ENCODE peak calls at places on chromosome X, in four cellular contexts. G, F, S and H are unnamed samples.

GRCh38 chrX:54909941-54910340 is 10.7 kb upstream of the TRO start:
- DNase-seq in F (no peak), G (no peak), S (no peak), H (no peak)

GRCh38 chrX:10574663-10575062 is 45.7 kb downstream of the MID1 start:
- DNase-seq in G (peak), S (no peak), F (no peak), H (no peak)

GRCh38 chrX:31423575-31424284 is 351.9 kb upstream of the FTHL17 start:
- DNase-seq in F (peak), S (peak), G (peak), H (peak)

GRCh38 chrX:19670854-19671620 is 155.7 kb upstream of the MAP3K15 start:
- DNase-seq in G (peak), S (no peak), F (no peak), H (no peak)

GRCh38 chrX:2383735-2384134 is 117.0 kb downstream of the DHRSX start:
- DNase-seq in G (no peak), S (no peak), F (no peak), H (no peak)

GRCh38 chrX:155148724-155149537 is 67.3 kb upstream of the VBP1 start:
- DNase-seq in S (peak), F (no peak), G (no peak), H (peak)

GRCh38 chrX:68433155-68433980 is at the start of gene OPHN1:
- DNase-seq in F (peak), G (peak), S (peak), H (peak)

GRCh38 chrX:110280954-110281353 is 36.9 kb downstream of the AMMECR1 start:
- DNase-seq in S (no peak), F (no peak), G (peak), H (no peak)

GRCh38 chrX:40746536-40746935 is 11.2 kb upstream of the MED14 start:
- DNase-seq in S (no peak), F (no peak), G (no peak), H (no peak)

GRCh38 chrX:130105226-130105625 is 5.1 kb downstream of the ELF4 start:
- DNase-seq in F (no peak), G (no peak), S (no peak), H (no peak)

GRCh38 chrX:106862972-106863688 is 40.0 kb downstream of the RIPPLY1 start:
- DNase-seq in G (no peak), S (peak), F (no peak), H (peak)

GRCh38 chrX:72052415-72053090 is 79.2 kb downstream of the RTL5 start:
- DNase-seq in F (no peak), G (peak), S (no peak), H (no peak)

GRCh38 chrX:2497961-2498780 is 2.6 kb downstream of the DHRSX start:
- DNase-seq in S (peak), G (peak), F (no peak), H (no peak)

GRCh38 chrX:11702965-11703631 is 37.4 kb upstream of the ARHGAP6 start:
- DNase-seq in S (no peak), F (no peak), G (no peak), H (no peak)

GRCh38 chrX:63561425-63561824 is 210.3 kb upstream of the SPIN4 start:
- DNase-seq in F (no peak), G (no peak), S (peak), H (no peak)

GRCh38 chrX:23773601-23774175 is 9.3 kb upstream of the SAT1 start:
- DNase-seq in F (no peak), G (no peak), S (no peak), H (no peak)

GRCh38 chrX:154478728-154479622 is at the start of gene LAGE3:
- DNase-seq in S (peak), G (peak), F (peak), H (peak)

GRCh38 chrX:65677954-65678469 is 10.6 kb downstream of the MSN start:
- DNase-seq in G (peak), F (peak), S (no peak), H (no peak)

GRCh38 chrX:71859637-71860036 is 51.0 kb upstream of the NHSL2 start:
- DNase-seq in S (peak), G (peak), F (no peak), H (peak)

GRCh38 chrX:72078411-72078810 is 53.3 kb downstream of the RTL5 start:
- DNase-seq in S (no peak), F (no peak), G (no peak), H (no peak)

GRCh38 chrX:70026112-70026850 is 23.5 kb downstream of the AWAT2 start:
- DNase-seq in F (no peak), G (no peak), S (no peak), H (no peak)

GRCh38 chrX:153723351-153724251 is 586 bp downstream of the BCAP31 start:
- DNase-seq in G (no peak), S (peak), F (peak), H (peak)

GRCh38 chrX:125205918-125206665 is 113.6 kb upstream of the TEX13C start:
- DNase-seq in S (peak), F (no peak), G (no peak), H (peak)

GRCh38 chrX:95760356-95760755 is 924.3 kb upstream of the DIAPH2 start:
- DNase-seq in F (no peak), G (no peak), S (no peak), H (no peak)

GRCh38 chrX:150358651-150359050 is 4.5 kb upstream of the MAMLD1 start:
- DNase-seq in S (no peak), F (no peak), G (no peak), H (no peak)

GRCh38 chrX:43804021-43804420 is 78.2 kb downstream of the MAOB start:
- DNase-seq in S (no peak), G (no peak), F (no peak), H (no peak)

GRCh38 chrX:137164329-137164728 is 130.5 kb upstream of the GPR101 start:
- DNase-seq in G (no peak), F (no peak), S (no peak), H (no peak)

GRCh38 chrX:137171626-137172025 is 137.8 kb upstream of the GPR101 start:
- DNase-seq in S (no peak), F (no peak), G (no peak), H (no peak)

DNA sequence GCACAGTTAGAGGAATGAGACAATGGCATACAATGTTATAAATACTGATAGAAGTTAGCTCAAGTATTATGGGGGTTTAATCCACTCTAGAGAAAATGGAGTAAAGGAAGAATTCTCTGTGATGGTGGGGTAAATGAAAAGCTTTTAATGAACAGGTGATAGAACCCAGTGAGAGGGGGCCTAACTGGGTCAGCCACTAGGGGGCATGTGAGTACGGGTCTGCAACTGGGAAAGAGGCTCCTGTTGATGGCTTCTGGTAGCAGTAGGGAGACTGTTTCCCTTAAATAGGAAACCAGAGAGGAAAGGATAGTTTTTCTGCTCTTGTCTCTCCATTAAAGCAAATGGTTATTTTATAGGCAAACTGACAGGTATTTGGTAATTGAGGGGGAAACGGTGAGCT is 132.8 kb upstream of the GPR101 start:
- DNase-seq in F (no peak), S (peak), G (no peak), H (peak)
- TF ChIP-seq CTCF in F (no peak), S (no peak), G (peak), H (peak)

GRCh38 chrX:21708116-21708515 is 49.8 kb downstream of the SMPX start:
- DNase-seq in G (no peak), S (peak), F (no peak), H (no peak)
- TF ChIP-seq CTCF in G (no peak), S (peak), F (no peak), H (no peak)

DNA sequence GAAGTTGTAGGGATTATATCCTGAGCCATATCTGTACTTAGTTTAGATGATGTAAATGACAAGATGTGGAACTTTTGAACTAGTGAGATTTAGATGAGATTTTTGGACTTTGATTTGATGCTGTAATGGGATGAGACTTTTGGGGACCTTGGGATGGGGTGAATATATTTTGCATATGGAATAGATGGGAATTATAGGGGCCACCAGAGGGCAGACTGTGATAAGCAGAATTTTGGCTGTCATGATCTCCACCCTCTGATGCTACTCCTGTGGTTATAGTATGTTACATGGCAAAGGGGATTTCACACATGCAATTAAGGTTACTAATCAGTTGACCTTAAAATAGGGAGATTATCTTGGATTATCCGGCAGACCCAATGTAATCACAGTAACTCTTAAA is 214.0 kb upstream of the NHS start:
- DNase-seq in F (no peak), G (no peak), S (no peak), H (no peak)
- TF ChIP-seq CTCF in F (no peak), G (no peak), S (no peak), H (no peak)

GRCh38 chrX:47628980-47629379 is 750 bp downstream of the CFP start:
- DNase-seq in F (no peak), G (no peak), S (no peak), H (no peak)
- TF ChIP-seq CTCF in F (no peak), G (no peak), S (peak), H (no peak)

DNA sequence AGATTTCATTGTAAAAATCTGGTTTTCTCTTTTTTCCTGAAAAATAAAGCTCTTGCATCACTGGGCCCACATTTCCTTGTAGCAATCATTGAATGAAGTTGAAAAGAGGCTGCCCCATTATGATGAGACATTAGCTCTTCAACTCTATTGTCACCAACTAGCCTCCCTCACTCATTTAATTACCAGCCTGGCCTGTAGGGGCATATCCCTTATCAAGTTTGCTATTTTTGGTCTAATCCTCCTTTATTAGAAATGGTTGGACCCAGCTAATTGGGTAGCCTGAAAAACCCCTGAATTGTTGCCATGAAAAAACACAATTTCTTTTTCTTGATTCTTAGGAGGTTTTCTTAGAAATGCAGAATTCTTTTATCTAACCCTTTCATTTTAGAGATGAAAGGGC is 164.6 kb upstream of the CASK start:
- DNase-seq in F (no peak), G (no peak), S (no peak), H (no peak)
- TF ChIP-seq CTCF in F (no peak), G (no peak), S (no peak), H (no peak)

DNA sequence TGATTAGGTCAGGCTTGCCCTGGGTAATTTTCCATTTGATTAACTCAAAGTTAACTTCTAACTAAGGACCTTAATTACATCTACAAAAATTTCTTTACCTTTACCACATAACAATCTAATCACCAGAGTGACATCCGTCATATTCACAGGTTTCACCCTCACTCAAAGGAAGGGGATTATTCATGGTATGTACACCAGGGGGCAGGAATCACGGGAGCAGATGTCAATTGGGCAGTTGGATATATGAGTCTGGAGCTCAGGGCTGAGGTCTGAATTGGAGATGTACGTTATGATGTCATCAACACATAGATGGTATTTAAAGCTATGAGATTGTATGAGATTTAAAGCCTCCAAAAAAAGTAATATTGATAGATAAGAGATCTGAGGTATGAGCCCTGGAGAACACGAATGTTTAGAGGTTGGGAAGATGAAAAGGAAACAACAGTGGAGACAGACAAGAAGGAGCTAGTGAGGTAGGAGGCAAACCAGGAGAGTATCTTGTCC is 52.9 kb downstream of the PGRMC1 start:
- DNase-seq in G (no peak), F (no peak), S (no peak), H (no peak)
- TF ChIP-seq CTCF in G (no peak), F (no peak), S (no peak), H (peak)

DNA sequence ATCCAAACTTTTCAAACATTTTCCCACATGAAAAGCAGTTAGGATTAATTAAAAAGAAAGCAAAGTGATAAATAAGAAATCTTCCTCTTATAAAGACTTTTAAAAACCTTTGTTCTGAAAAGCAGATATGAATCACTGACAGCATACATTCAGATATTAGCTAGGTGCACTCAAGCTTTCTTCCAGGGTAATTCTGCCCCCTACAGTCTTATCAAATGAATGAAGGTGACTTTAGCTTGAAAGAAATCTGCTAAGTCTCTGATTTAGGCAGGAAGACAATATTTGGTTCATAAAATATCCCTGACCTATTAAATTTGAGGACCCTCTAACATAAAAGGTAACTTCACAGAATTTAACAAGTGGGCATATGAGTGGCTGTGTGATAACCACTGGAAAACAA is 209.1 kb upstream of the FAM47A start:
- DNase-seq in S (peak), F (no peak), G (no peak), H (no peak)
- TF ChIP-seq CTCF in S (no peak), F (no peak), G (no peak), H (no peak)

DNA sequence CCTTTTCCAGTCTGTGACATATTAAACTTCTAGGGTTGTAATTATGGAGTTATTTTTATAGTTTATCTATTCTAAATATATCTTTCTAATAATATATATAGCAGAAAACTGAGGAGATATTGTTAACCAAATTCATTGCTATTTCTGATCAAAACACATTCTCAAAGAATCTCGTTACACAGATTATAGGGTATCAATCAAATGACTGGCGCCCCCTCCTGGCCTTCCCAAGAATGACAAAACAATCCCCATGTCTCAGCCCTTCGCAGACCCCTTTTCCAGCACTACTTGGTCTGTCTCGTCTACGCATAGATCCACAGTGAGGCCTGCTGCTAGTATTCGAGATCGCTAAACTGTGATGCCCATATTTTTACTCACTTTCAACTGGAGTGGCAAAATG is 209.3 kb downstream of the GPC3 start:
- DNase-seq in S (peak), G (no peak), F (no peak), H (peak)
- TF ChIP-seq CTCF in S (peak), G (peak), F (no peak), H (peak)